ENCODE peak calls at places on chromosomes 12 and 14, in seven cellular contexts. Z is stimulated activated naive CD8-positive, alpha-beta T cell treated with anti-CD3 and anti-CD28 coated beads, Interleukin-15, Interleukin-2, amounts not matched to agents 100 U/mL and 50 U/mL, for 24 hours; B is T-helper 1 cell; X is heart right ventricle; O is naive thymus-derived CD8-positive, alpha-beta T cell; Q is A549; U is GM23338. K is an unnamed sample.

GRCh38 chr12:58877243-58877743 is 43.0 kb downstream of the LRIG3 start:
- DNase-seq in Z (no peak), B (no peak), X (no peak), O (no peak), Q (peak), U (no peak), K (no peak)

GRCh38 chr14:104732931-104733681 is 9.1 kb downstream of the ADSS1 start:
- DNase-seq in Z (no peak), B (no peak), X (no peak), O (no peak), Q (no peak), U (no peak), K (no peak)

GRCh38 chr14:74140374-74140850 is 55.7 kb downstream of the LIN52 start:
- DNase-seq in Z (no peak), B (no peak), X (peak), O (no peak), Q (no peak), U (peak), K (no peak)

GRCh38 chr12:21539797-21540196 is 13.7 kb downstream of the SPX start:
- DNase-seq in Z (no peak), B (no peak), X (no peak), O (no peak), Q (no peak), U (no peak), K (no peak)

GRCh38 chr12:5101686-5102085 is 58.0 kb downstream of the KCNA5 start:
- DNase-seq in Z (no peak), B (no peak), X (no peak), O (no peak), Q (no peak), U (no peak), K (no peak)

GRCh38 chr12:76144253-76144564 is 59.7 kb upstream of the NAP1L1 start:
- DNase-seq in Z (peak), B (no peak), X (no peak), O (peak), Q (no peak), U (no peak), K (no peak)

GRCh38 chr14:100815478-100816285 is 10.2 kb upstream of the MEG3 start:
- DNase-seq in Z (no peak), B (no peak), X (no peak), O (no peak), Q (no peak), U (no peak), K (no peak)

GRCh38 chr12:132393991-132394949 is 64.9 kb upstream of the GALNT9 start:
- DNase-seq in Z (no peak), B (no peak), X (no peak), O (no peak), Q (peak), U (no peak), K (no peak)

GRCh38 chr12:12835378-12836145 is 22.4 kb downstream of the DDX47 start:
- DNase-seq in Z (no peak), B (no peak), X (no peak), O (no peak), Q (peak), U (no peak), K (no peak)

GRCh38 chr14:66495214-66496098 is 9.3 kb downstream of the CCDC196 start:
- DNase-seq in Z (peak), B (no peak), X (peak), O (no peak), Q (peak), U (peak), K (no peak)

GRCh38 chr12:52404951-52405350 is 1.2 kb downstream of the KRT82 start:
- DNase-seq in Z (no peak), B (no peak), X (no peak), O (no peak), Q (no peak), U (no peak), K (no peak)

GRCh38 chr12:25692115-25693035 is 139.3 kb upstream of the LMNTD1 start:
- DNase-seq in Z (no peak), B (no peak), X (peak), O (no peak), Q (no peak), U (peak), K (no peak)

GRCh38 chr14:89249296-89249565 is 167.8 kb downstream of the FOXN3 start:
- DNase-seq in Z (no peak), B (no peak), X (no peak), O (no peak), Q (no peak), U (peak), K (no peak)

GRCh38 chr14:68522510-68523325 is 270.1 kb downstream of the ZFP36L1 start:
- DNase-seq in Z (no peak), B (no peak), X (no peak), O (no peak), Q (no peak), U (no peak), K (no peak)

GRCh38 chr12:58470266-58471010 is 449.9 kb downstream of the LRIG3 start:
- DNase-seq in Z (no peak), B (no peak), X (no peak), O (no peak), Q (no peak), U (no peak), K (no peak)

GRCh38 chr14:47389520-47389919 is 285.9 kb downstream of the MDGA2 start:
- DNase-seq in Z (no peak), B (no peak), X (no peak), O (no peak), Q (no peak), U (peak), K (no peak)

GRCh38 chr14:103129301-103130016 is 6.2 kb downstream of the TNFAIP2 start:
- DNase-seq in Z (no peak), B (no peak), X (no peak), O (no peak), Q (no peak), U (no peak), K (no peak)

GRCh38 chr12:117501470-117501869 is 140.0 kb upstream of the NOS1 start:
- DNase-seq in Z (no peak), B (no peak), X (peak), O (no peak), Q (no peak), U (no peak), K (no peak)

GRCh38 chr14:101364503-101365328 is 196.6 kb upstream of the DIO3 start:
- DNase-seq in Z (no peak), B (no peak), X (no peak), O (no peak), Q (no peak), U (no peak), K (peak)

GRCh38 chr12:97301576-97301975 is 161.0 kb upstream of the RMST start:
- DNase-seq in Z (no peak), B (no peak), X (no peak), O (no peak), Q (no peak), U (no peak), K (no peak)

GRCh38 chr12:52969828-52970569 is 21.1 kb downstream of the KRT18 start:
- DNase-seq in Z (no peak), B (no peak), X (no peak), O (no peak), Q (no peak), U (no peak), K (no peak)

GRCh38 chr12:9074484-9075140 is 41.1 kb downstream of the A2M start:
- DNase-seq in Z (no peak), B (no peak), X (no peak), O (no peak), Q (no peak), U (no peak), K (no peak)

GRCh38 chr12:1054103-1054838 is 63.2 kb downstream of the ERC1 start:
- DNase-seq in Z (no peak), B (no peak), X (peak), O (no peak), Q (no peak), U (peak), K (no peak)

GRCh38 chr14:34580381-34580780 is 40.9 kb upstream of the EAPP start:
- DNase-seq in Z (no peak), B (no peak), X (no peak), O (no peak), Q (no peak), U (no peak), K (no peak)

GRCh38 chr14:19974844-19975243 is 547 bp upstream of the OR4K15 start:
- DNase-seq in Z (no peak), B (no peak), X (no peak), O (peak), Q (no peak), U (no peak), K (no peak)

GRCh38 chr12:6416596-6416995 is 28.2 kb upstream of the CD27 start:
- DNase-seq in Z (no peak), B (no peak), X (no peak), O (no peak), Q (no peak), U (no peak), K (no peak)

GRCh38 chr12:57149309-57149900 is 2.0 kb upstream of the LRP1-AS start:
- DNase-seq in Z (no peak), B (no peak), X (peak), O (no peak), Q (no peak), U (no peak), K (no peak)

GRCh38 chr14:92586001-92586947 is 72.7 kb downstream of the RIN3 start:
- DNase-seq in Z (no peak), B (no peak), X (peak), O (peak), Q (no peak), U (no peak), K (no peak)

K was measured in stimulated activated effector memory CD8-positive, alpha-beta T cell treated with anti-CD3 and anti-CD28 coated beads, Interleukin-12 subunit alpha, Interleukin-12 subunit beta, amount 100 ng/mL, for 72 hours.